ENCODE peak calls at places on chromosomes 4 and X, in seven cellular contexts. One of them, this sample, is unnamed.
A peak's percentile ranks its signal among the peaks of the same experiment; 100 is the strongest.

GRCh38 chr4:83701041-83701440 is 165.1 kb downstream of the GPAT3 start:
- DNase-seq in iPS DF 6.9: no peak
- DNase-seq in esophagus squamous epithelium: no peak
- DNase-seq in A673: no peak
- DNase-seq in Panc1: no peak
- DNase-seq in small intestine: no peak
- DNase-seq in left lung: no peak
- DNase-seq in this sample: no peak

GRCh38 chrX:13180807-13181206 is 136.4 kb upstream of the FAM9C start:
- DNase-seq in iPS DF 6.9: no peak
- DNase-seq in esophagus squamous epithelium: no peak
- DNase-seq in A673: no peak
- DNase-seq in Panc1: no peak
- DNase-seq in small intestine: no peak
- DNase-seq in left lung: no peak
- DNase-seq in this sample: peak; percentile 17

GRCh38 chr4:1565598-1566295 is 118.4 kb downstream of the FAM53A start:
- DNase-seq in iPS DF 6.9: no peak
- DNase-seq in esophagus squamous epithelium: no peak
- DNase-seq in A673: no peak
- DNase-seq in Panc1: no peak
- DNase-seq in small intestine: no peak
- DNase-seq in left lung: peak; percentile 56
- DNase-seq in this sample: no peak

GRCh38 chr4:168856312-168856711 is 153.7 kb downstream of the CBR4 start:
- DNase-seq in iPS DF 6.9: no peak
- DNase-seq in esophagus squamous epithelium: no peak
- DNase-seq in A673: no peak
- DNase-seq in Panc1: no peak
- DNase-seq in small intestine: no peak
- DNase-seq in left lung: no peak
- DNase-seq in this sample: peak; percentile 91

GRCh38 chr4:1937550-1937949 is 66.4 kb downstream of the NSD2 start:
- DNase-seq in iPS DF 6.9: no peak
- DNase-seq in esophagus squamous epithelium: no peak
- DNase-seq in A673: no peak
- DNase-seq in Panc1: no peak
- DNase-seq in small intestine: no peak
- DNase-seq in left lung: no peak
- DNase-seq in this sample: no peak

GRCh38 chrX:18676470-18676869 is 4.6 kb upstream of the RS1 start:
- DNase-seq in iPS DF 6.9: no peak
- DNase-seq in esophagus squamous epithelium: no peak
- DNase-seq in A673: peak; percentile 37
- DNase-seq in Panc1: no peak
- DNase-seq in small intestine: peak; percentile 1
- DNase-seq in left lung: no peak
- DNase-seq in this sample: peak; percentile 61

GRCh38 chr4:692771-693554 is 4.0 kb upstream of the SLC49A3 start:
- DNase-seq in iPS DF 6.9: no peak
- DNase-seq in esophagus squamous epithelium: no peak
- DNase-seq in A673: no peak
- DNase-seq in Panc1: no peak
- DNase-seq in small intestine: no peak
- DNase-seq in left lung: no peak
- DNase-seq in this sample: no peak

GRCh38 chr4:74033721-74034120 is 4.8 kb downstream of the CXCL3 start:
- DNase-seq in iPS DF 6.9: no peak
- DNase-seq in esophagus squamous epithelium: no peak
- DNase-seq in A673: no peak
- DNase-seq in Panc1: no peak
- DNase-seq in small intestine: no peak
- DNase-seq in left lung: no peak
- DNase-seq in this sample: no peak

GRCh38 chrX:134801267-134801666 is 143.0 kb upstream of the PLAC1 start:
- DNase-seq in iPS DF 6.9: no peak
- DNase-seq in esophagus squamous epithelium: no peak
- DNase-seq in A673: peak; percentile 21
- DNase-seq in Panc1: no peak
- DNase-seq in small intestine: no peak
- DNase-seq in left lung: no peak
- DNase-seq in this sample: peak; percentile 19

GRCh38 chr4:1568855-1569460 is 115.2 kb downstream of the FAM53A start:
- DNase-seq in iPS DF 6.9: no peak
- DNase-seq in esophagus squamous epithelium: no peak
- DNase-seq in A673: no peak
- DNase-seq in Panc1: no peak
- DNase-seq in small intestine: no peak
- DNase-seq in left lung: peak; percentile 69
- DNase-seq in this sample: no peak

GRCh38 chrX:103170216-103170615 is 44.7 kb upstream of the BEX4 start:
- DNase-seq in iPS DF 6.9: no peak
- DNase-seq in esophagus squamous epithelium: no peak
- DNase-seq in A673: no peak
- DNase-seq in Panc1: no peak
- DNase-seq in small intestine: no peak
- DNase-seq in left lung: no peak
- DNase-seq in this sample: no peak

GRCh38 chr4:110850461-110851447 is 227.9 kb upstream of the PITX2 start:
- DNase-seq in iPS DF 6.9: no peak
- DNase-seq in esophagus squamous epithelium: no peak
- DNase-seq in A673: no peak
- DNase-seq in Panc1: no peak
- DNase-seq in small intestine: no peak
- DNase-seq in left lung: no peak
- DNase-seq in this sample: peak; percentile 92

GRCh38 chr4:85740431-85740861 is 265.5 kb downstream of the ARHGAP24 start:
- DNase-seq in iPS DF 6.9: no peak
- DNase-seq in esophagus squamous epithelium: no peak
- DNase-seq in A673: no peak
- DNase-seq in Panc1: no peak
- DNase-seq in small intestine: no peak
- DNase-seq in left lung: no peak
- DNase-seq in this sample: peak; percentile 27

GRCh38 chrX:120752431-120753128 is 122.7 kb upstream of the C1GALT1C1 start:
- DNase-seq in iPS DF 6.9: no peak
- DNase-seq in esophagus squamous epithelium: no peak
- DNase-seq in A673: no peak
- DNase-seq in Panc1: no peak
- DNase-seq in small intestine: peak; percentile 55
- DNase-seq in left lung: no peak
- DNase-seq in this sample: no peak

GRCh38 chr4:3387154-3387942 is 54.4 kb upstream of the HGFAC start:
- DNase-seq in iPS DF 6.9: no peak
- DNase-seq in esophagus squamous epithelium: no peak
- DNase-seq in A673: no peak
- DNase-seq in Panc1: no peak
- DNase-seq in small intestine: no peak
- DNase-seq in left lung: peak; percentile 59
- DNase-seq in this sample: no peak

GRCh38 chr4:2842667-2843022 is 999 bp upstream of the ADD1 start:
- DNase-seq in iPS DF 6.9: no peak
- DNase-seq in esophagus squamous epithelium: no peak
- DNase-seq in A673: peak; percentile 60
- DNase-seq in Panc1: no peak
- DNase-seq in small intestine: no peak
- DNase-seq in left lung: no peak
- DNase-seq in this sample: no peak

GRCh38 chr4:33924801-33925200 is 2319.5 kb downstream of the ARAP2 start:
- DNase-seq in iPS DF 6.9: no peak
- DNase-seq in esophagus squamous epithelium: no peak
- DNase-seq in A673: no peak
- DNase-seq in Panc1: no peak
- DNase-seq in small intestine: no peak
- DNase-seq in left lung: no peak
- DNase-seq in this sample: no peak

GRCh38 chr4:149754526-149754925 is 61.1 kb downstream of the IQCM start:
- DNase-seq in iPS DF 6.9: no peak
- DNase-seq in esophagus squamous epithelium: no peak
- DNase-seq in A673: no peak
- DNase-seq in Panc1: no peak
- DNase-seq in small intestine: no peak
- DNase-seq in left lung: no peak
- DNase-seq in this sample: no peak

GRCh38 chr4:139972305-139972704 is 181.7 kb downstream of the MAML3 start:
- DNase-seq in iPS DF 6.9: no peak
- DNase-seq in esophagus squamous epithelium: no peak
- DNase-seq in A673: no peak
- DNase-seq in Panc1: no peak
- DNase-seq in small intestine: no peak
- DNase-seq in left lung: no peak
- DNase-seq in this sample: no peak

GRCh38 chr4:3382251-3382650 is 59.5 kb upstream of the HGFAC start:
- DNase-seq in iPS DF 6.9: no peak
- DNase-seq in esophagus squamous epithelium: no peak
- DNase-seq in A673: no peak
- DNase-seq in Panc1: no peak
- DNase-seq in small intestine: no peak
- DNase-seq in left lung: no peak
- DNase-seq in this sample: no peak

GRCh38 chr4:7828926-7829325 is 110.7 kb downstream of the AFAP1 start:
- DNase-seq in iPS DF 6.9: no peak
- DNase-seq in esophagus squamous epithelium: no peak
- DNase-seq in A673: no peak
- DNase-seq in Panc1: no peak
- DNase-seq in small intestine: no peak
- DNase-seq in left lung: no peak
- DNase-seq in this sample: no peak
- H3K4me1 ChIP-seq in iPS DF 6.9: peaks cover 3% of the 10 kb centered on the region
- H3K4me1 ChIP-seq in esophagus squamous epithelium: no peaks in the 10 kb centered on the region
- H3K4me1 ChIP-seq in A673: peaks cover 37% of the 10 kb centered on the region
- H3K4me1 ChIP-seq in Panc1: peaks cover 7% of the 10 kb centered on the region
- H3K4me1 ChIP-seq in small intestine: peaks cover 11% of the 10 kb centered on the region
- H3K4me1 ChIP-seq in left lung: peaks cover 9% of the 10 kb centered on the region
- H3K4me1 ChIP-seq in this sample: peaks cover 11% of the 10 kb centered on the region

GRCh38 chrX:73852022-73852421 is 289.0 kb downstream of the CHIC1 start:
- DNase-seq in iPS DF 6.9: no peak
- DNase-seq in esophagus squamous epithelium: no peak
- DNase-seq in A673: no peak
- DNase-seq in Panc1: no peak
- DNase-seq in small intestine: no peak
- DNase-seq in left lung: no peak
- DNase-seq in this sample: no peak
- H3K4me3 ChIP-seq in iPS DF 6.9: no peak overlapping the region
- H3K4me3 ChIP-seq in esophagus squamous epithelium: peak overlapping the region; percentile 70
- H3K4me3 ChIP-seq in A673: peak overlapping the region; percentile 62
- H3K4me3 ChIP-seq in Panc1: no peak overlapping the region
- H3K4me3 ChIP-seq in small intestine: peak overlapping the region; percentile 57
- H3K4me3 ChIP-seq in left lung: no peak overlapping the region
- H3K4me3 ChIP-seq in this sample: no peak overlapping the region

GRCh38 chr4:8242782-8243556 is 26.6 kb upstream of the HTRA3 start:
- DNase-seq in iPS DF 6.9: no peak
- DNase-seq in esophagus squamous epithelium: no peak
- DNase-seq in A673: no peak
- DNase-seq in Panc1: no peak
- DNase-seq in small intestine: no peak
- DNase-seq in left lung: no peak
- DNase-seq in this sample: no peak
- H3K27ac ChIP-seq in iPS DF 6.9: no peak overlapping the region
- H3K27ac ChIP-seq in esophagus squamous epithelium: no peak overlapping the region
- H3K27ac ChIP-seq in A673: no peak overlapping the region
- H3K27ac ChIP-seq in Panc1: no peak overlapping the region
- H3K27ac ChIP-seq in small intestine: peak overlapping the region; percentile 9
- H3K27ac ChIP-seq in left lung: no peak overlapping the region
- H3K27ac ChIP-seq in this sample: peak overlapping the region; percentile 73

GRCh38 chr4:54016504-54016903 is 47.9 kb downstream of the CHIC2 start:
- DNase-seq in iPS DF 6.9: no peak
- DNase-seq in esophagus squamous epithelium: no peak
- DNase-seq in A673: no peak
- DNase-seq in Panc1: no peak
- DNase-seq in small intestine: no peak
- DNase-seq in left lung: no peak
- DNase-seq in this sample: no peak
- H3K4me1 ChIP-seq in iPS DF 6.9: peaks cover 1% of the 10 kb centered on the region
- H3K4me1 ChIP-seq in esophagus squamous epithelium: no peaks in the 10 kb centered on the region
- H3K4me1 ChIP-seq in A673: no peaks in the 10 kb centered on the region
- H3K4me1 ChIP-seq in Panc1: no peaks in the 10 kb centered on the region
- H3K4me1 ChIP-seq in small intestine: no peaks in the 10 kb centered on the region
- H3K4me1 ChIP-seq in left lung: no peaks in the 10 kb centered on the region
- H3K4me1 ChIP-seq in this sample: no peaks in the 10 kb centered on the region

GRCh38 chrX:33211356-33212254 is at the start of gene DMD:
- DNase-seq in iPS DF 6.9: no peak
- DNase-seq in esophagus squamous epithelium: no peak
- DNase-seq in A673: no peak
- DNase-seq in Panc1: no peak
- DNase-seq in small intestine: peak; percentile 0
- DNase-seq in left lung: no peak
- DNase-seq in this sample: peak; percentile 83
- H3K4me3 ChIP-seq in iPS DF 6.9: no peak within 1 kb of the TSS
- H3K4me3 ChIP-seq in esophagus squamous epithelium: peak within 1 kb of the TSS; percentile 33
- H3K4me3 ChIP-seq in A673: no peak within 1 kb of the TSS
- H3K4me3 ChIP-seq in Panc1: no peak within 1 kb of the TSS
- H3K4me3 ChIP-seq in small intestine: no peak within 1 kb of the TSS
- H3K4me3 ChIP-seq in left lung: peak within 1 kb of the TSS; percentile 29
- H3K4me3 ChIP-seq in this sample: peak within 1 kb of the TSS; percentile 55

GRCh38 chr4:151296227-151296626 is 19.3 kb downstream of the PRSS48 start:
- DNase-seq in iPS DF 6.9: no peak
- DNase-seq in esophagus squamous epithelium: no peak
- DNase-seq in A673: no peak
- DNase-seq in Panc1: no peak
- DNase-seq in small intestine: no peak
- DNase-seq in left lung: no peak
- DNase-seq in this sample: no peak
- H3K27ac ChIP-seq in iPS DF 6.9: no peak overlapping the region
- H3K27ac ChIP-seq in esophagus squamous epithelium: no peak overlapping the region
- H3K27ac ChIP-seq in A673: no peak overlapping the region
- H3K27ac ChIP-seq in Panc1: no peak overlapping the region
- H3K27ac ChIP-seq in small intestine: no peak overlapping the region
- H3K27ac ChIP-seq in left lung: no peak overlapping the region
- H3K27ac ChIP-seq in this sample: no peak overlapping the region

DNA sequence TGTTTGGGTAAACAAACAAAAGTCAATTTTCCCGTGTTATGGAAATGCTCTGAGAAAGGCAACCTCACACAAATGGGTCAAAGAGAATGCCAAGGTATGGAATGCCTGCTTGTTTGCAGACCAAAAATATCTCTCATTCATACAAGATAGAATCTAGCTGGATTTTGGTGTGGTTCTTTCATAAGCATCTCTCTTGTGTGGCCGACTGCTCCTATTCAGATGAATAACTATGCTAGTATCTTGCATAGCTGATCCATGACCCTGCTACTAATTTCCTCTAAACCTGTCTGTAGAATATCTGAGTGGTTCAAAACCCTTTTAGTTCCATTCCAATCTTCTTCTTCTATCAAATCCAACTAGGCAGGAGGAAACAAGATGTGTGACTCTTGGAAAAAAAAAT is 28.2 kb upstream of the SORBS2 start:
- DNase-seq in iPS DF 6.9: no peak
- DNase-seq in esophagus squamous epithelium: no peak
- DNase-seq in A673: no peak
- DNase-seq in Panc1: no peak
- DNase-seq in small intestine: no peak
- DNase-seq in left lung: no peak
- DNase-seq in this sample: no peak
- H3K4me1 ChIP-seq in iPS DF 6.9: peaks cover 14% of the 10 kb centered on the region
- H3K4me1 ChIP-seq in esophagus squamous epithelium: no peaks in the 10 kb centered on the region
- H3K4me1 ChIP-seq in A673: peaks cover 17% of the 10 kb centered on the region
- H3K4me1 ChIP-seq in Panc1: peaks cover 27% of the 10 kb centered on the region
- H3K4me1 ChIP-seq in small intestine: peaks cover 5% of the 10 kb centered on the region
- H3K4me1 ChIP-seq in left lung: peaks cover 4% of the 10 kb centered on the region
- H3K4me1 ChIP-seq in this sample: peaks cover 13% of the 10 kb centered on the region

This sample was measured in SJCRH30.